ENCODE peak calls at places on chromosomes 7 and 10, in nine cellular contexts. L, C, V, M, N, H, D, K and R are unnamed samples.

GRCh38 chr10:27844223-27844622 is 98.6 kb upstream of the MKX start:
- DNase-seq in L (no peak), C (no peak), V (no peak), M (no peak), N (no peak), H (no peak), D (no peak), K (no peak), R (no peak)

GRCh38 chr7:107538001-107538400 is 25.7 kb downstream of the COG5 start:
- DNase-seq in L (no peak), C (no peak), V (no peak), M (no peak), N (no peak), H (no peak), D (no peak), K (no peak), R (no peak)

GRCh38 chr7:30453859-30454258 is 24.7 kb downstream of the NOD1 start:
- DNase-seq in L (no peak), C (no peak), V (no peak), M (no peak), N (no peak), H (no peak), D (no peak), K (no peak), R (no peak)

GRCh38 chr10:10056958-10057357 is 960.7 kb upstream of the CELF2 start:
- DNase-seq in L (no peak), C (no peak), V (no peak), M (no peak), N (no peak), H (no peak), D (no peak), K (no peak), R (no peak)

GRCh38 chr7:87328281-87328680 is 17.2 kb upstream of the CROT start:
- DNase-seq in L (no peak), C (no peak), V (no peak), M (no peak), N (no peak), H (no peak), D (no peak), K (no peak), R (no peak)

GRCh38 chr7:139675127-139676110 is 102.4 kb downstream of the HIPK2 start:
- DNase-seq in L (no peak), C (no peak), V (no peak), M (no peak), N (no peak), H (no peak), D (no peak), K (no peak), R (no peak)

GRCh38 chr10:127399635-127400034 is 149.5 kb upstream of the NPS start:
- DNase-seq in L (no peak), C (no peak), V (no peak), M (no peak), N (no peak), H (no peak), D (no peak), K (no peak), R (no peak)

GRCh38 chr10:73495226-73495883 is 469 bp downstream of the PPP3CB start:
- DNase-seq in L (peak), C (peak), V (peak), M (peak), N (peak), H (peak), D (peak), K (no peak), R (peak)

GRCh38 chr7:44286618-44287487 is 38.5 kb downstream of the CAMK2B start:
- DNase-seq in L (no peak), C (no peak), V (peak), M (no peak), N (peak), H (peak), D (no peak), K (no peak), R (peak)

GRCh38 chr10:103078309-103078615 is 114.8 kb downstream of the NT5C2 start:
- DNase-seq in L (no peak), C (no peak), V (no peak), M (no peak), N (no peak), H (no peak), D (no peak), K (no peak), R (no peak)

GRCh38 chr7:15602236-15602635 is 40.4 kb upstream of the AGMO start:
- DNase-seq in L (no peak), C (no peak), V (no peak), M (no peak), N (no peak), H (no peak), D (no peak), K (no peak), R (no peak)

GRCh38 chr10:100979821-100980272 is 7.5 kb downstream of the MRPL43 start:
- DNase-seq in L (no peak), C (no peak), V (no peak), M (no peak), N (no peak), H (no peak), D (no peak), K (no peak), R (no peak)

GRCh38 chr10:27240212-27240890 is at the start of gene ACBD5:
- DNase-seq in L (peak), C (peak), V (peak), M (peak), N (peak), H (peak), D (peak), K (peak), R (peak)

GRCh38 chr7:29976265-29976664 is 13.3 kb downstream of the SCRN1 start:
- DNase-seq in L (no peak), C (no peak), V (no peak), M (no peak), N (no peak), H (no peak), D (no peak), K (no peak), R (no peak)

GRCh38 chr7:108368466-108368865 is 87.8 kb downstream of the NRCAM start:
- DNase-seq in L (no peak), C (no peak), V (no peak), M (no peak), N (no peak), H (no peak), D (no peak), K (no peak), R (no peak)

GRCh38 chr10:14477408-14477710 is 146.6 kb upstream of the FRMD4A start:
- DNase-seq in L (no peak), C (no peak), V (no peak), M (no peak), N (no peak), H (no peak), D (no peak), K (peak), R (no peak)

GRCh38 chr7:117673367-117673766 is 193.5 kb downstream of the CFTR start:
- DNase-seq in L (peak), C (no peak), V (peak), M (no peak), N (no peak), H (peak), D (no peak), K (no peak), R (no peak)

DNA sequence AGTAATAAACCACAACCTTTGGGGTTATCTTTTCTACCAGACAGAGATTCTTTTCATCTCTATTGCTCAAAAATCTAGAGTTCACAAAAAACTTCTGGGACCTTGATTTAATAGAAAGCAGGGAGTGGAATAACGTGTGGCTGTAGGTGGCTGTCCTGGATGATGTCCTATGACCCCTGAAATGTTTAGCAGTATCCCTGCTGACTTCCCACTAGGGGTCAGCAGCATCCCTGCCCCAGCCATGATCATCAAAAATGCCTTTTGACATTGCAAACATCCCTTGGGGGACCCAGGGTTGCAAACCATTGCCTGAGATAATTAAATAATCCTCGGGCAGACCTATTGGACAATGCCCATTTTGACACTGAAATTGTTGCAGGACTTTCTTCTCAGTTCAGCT is 177.1 kb downstream of the USP6NL start:
- DNase-seq in L (no peak), C (no peak), V (no peak), M (no peak), N (no peak), H (no peak), D (peak), K (no peak), R (no peak)
- TF ChIP-seq CTCF in L (no peak), C (no peak), V (no peak), M (no peak), N (peak), H (peak), D (peak), K (peak), R (no peak)

DNA sequence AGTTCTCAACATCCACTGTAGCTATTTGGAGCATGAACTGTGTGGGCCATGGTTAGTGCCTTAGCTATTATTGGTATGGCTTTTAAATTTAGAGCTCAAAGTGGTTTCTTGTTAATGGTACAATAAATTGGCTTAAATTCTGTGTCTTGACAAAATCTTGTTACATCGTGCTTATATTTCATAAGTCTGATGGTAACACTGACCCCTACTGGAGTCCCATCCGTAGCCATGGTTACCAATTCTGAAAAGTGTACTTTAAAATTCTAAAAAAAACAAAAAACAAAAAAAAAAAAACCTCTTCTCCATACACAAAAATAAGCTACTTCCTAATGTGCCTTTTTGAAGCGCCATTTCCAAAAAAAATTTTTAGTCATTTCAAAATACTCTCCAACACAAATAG is 6.4 kb upstream of the RPP30 start:
- DNase-seq in L (no peak), C (no peak), V (no peak), M (no peak), N (no peak), H (no peak), D (peak), K (no peak), R (no peak)
- TF ChIP-seq CTCF in L (no peak), C (peak), V (no peak), M (no peak), N (peak), H (peak), D (peak), K (peak), R (no peak)

GRCh38 chr10:111856631-111857030 is 326.9 kb downstream of the GPAM start:
- DNase-seq in L (no peak), C (no peak), V (no peak), M (no peak), N (no peak), H (no peak), D (no peak), K (no peak), R (no peak)
- TF ChIP-seq CTCF in L (no peak), C (peak), V (peak), M (no peak), N (peak), H (no peak), D (no peak), K (no peak), R (no peak)

DNA sequence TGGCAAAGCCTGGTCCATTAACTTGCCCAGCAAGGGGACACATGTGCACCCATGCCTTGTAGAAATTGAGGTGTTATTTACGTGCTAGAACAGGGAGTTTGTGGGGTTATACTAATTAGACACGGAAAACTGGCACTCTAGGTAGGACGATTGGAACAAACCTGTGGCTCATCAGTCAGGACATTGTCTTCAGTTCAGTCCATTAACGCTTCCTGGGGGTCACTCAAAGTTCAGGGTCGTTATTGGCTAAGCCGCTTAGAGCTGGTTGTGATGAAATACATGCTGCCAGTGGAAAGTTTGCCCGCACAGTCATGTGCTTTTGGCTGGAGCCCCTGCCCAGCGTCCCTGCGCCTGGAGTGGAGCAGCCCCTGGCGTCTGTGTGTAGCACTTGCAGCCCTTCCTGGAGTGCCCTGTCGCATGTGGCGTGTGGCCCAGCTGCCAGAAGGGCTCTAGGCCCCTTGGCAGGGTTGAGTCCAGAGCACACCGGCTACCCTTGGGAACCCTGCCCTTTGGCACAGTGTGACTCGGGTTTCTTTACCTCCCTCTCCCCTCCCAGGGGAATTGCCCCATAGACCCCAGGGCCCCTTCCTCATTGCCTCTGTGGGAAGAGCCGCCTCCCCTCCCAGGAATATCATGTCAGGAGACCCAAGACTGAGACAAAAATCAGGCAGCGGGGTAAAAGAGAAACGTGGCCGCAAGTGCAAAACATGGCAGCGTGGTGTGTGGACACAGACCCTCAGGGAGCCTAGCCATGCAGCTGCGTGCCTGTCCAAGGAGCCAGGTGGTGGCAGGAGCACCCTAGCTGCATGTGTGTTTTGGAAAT is 9.8 kb downstream of the ZNF775 start:
- DNase-seq in L (peak), C (no peak), V (peak), M (no peak), N (peak), H (peak), D (no peak), K (no peak), R (no peak)
- TF ChIP-seq CTCF in L (peak), C (peak), V (peak), M (no peak), N (peak), H (peak), D (no peak), K (peak), R (no peak)

GRCh38 chr7:142300689-142301088 is 42.8 kb upstream of the PRSS58 start:
- DNase-seq in L (no peak), C (no peak), V (no peak), M (no peak), N (no peak), H (no peak), D (no peak), K (no peak), R (no peak)

GRCh38 chr7:142301923-142302550 is 44.2 kb upstream of the PRSS58 start:
- DNase-seq in L (no peak), C (no peak), V (no peak), M (no peak), N (no peak), H (no peak), D (no peak), K (no peak), R (no peak)

GRCh38 chr7:142303650-142304049 is 45.8 kb upstream of the PRSS58 start:
- DNase-seq in L (no peak), C (no peak), V (no peak), M (no peak), N (no peak), H (no peak), D (no peak), K (no peak), R (no peak)

GRCh38 chr7:142299226-142299625 is 41.4 kb upstream of the PRSS58 start:
- DNase-seq in L (peak), C (no peak), V (no peak), M (no peak), N (no peak), H (no peak), D (no peak), K (no peak), R (no peak)

DNA sequence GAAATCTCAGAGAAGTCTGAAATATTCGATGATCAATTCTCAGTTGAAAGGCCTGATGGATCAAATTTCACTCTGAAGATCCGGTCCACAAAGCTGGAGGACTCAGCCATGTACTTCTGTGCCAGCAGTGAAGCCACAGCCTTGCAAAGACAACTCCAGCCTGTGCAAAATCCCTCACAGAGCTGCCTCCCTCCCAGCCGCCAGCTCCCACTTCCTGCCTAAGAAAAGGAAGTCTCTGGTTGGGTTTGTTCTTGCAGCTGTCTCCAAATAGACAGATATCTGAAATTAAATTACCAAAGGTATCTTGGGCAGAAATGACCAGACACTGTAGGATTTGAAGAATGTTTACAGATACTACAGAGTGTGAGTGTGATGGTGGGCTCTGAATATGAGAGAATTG is 43.4 kb upstream of the PRSS58 start:
- DNase-seq in L (peak), C (no peak), V (no peak), M (no peak), N (no peak), H (no peak), D (no peak), K (no peak), R (no peak)
- TF ChIP-seq CTCF in L (no peak), C (no peak), V (no peak), M (no peak), N (no peak), H (no peak), D (no peak), K (no peak), R (no peak)

DNA sequence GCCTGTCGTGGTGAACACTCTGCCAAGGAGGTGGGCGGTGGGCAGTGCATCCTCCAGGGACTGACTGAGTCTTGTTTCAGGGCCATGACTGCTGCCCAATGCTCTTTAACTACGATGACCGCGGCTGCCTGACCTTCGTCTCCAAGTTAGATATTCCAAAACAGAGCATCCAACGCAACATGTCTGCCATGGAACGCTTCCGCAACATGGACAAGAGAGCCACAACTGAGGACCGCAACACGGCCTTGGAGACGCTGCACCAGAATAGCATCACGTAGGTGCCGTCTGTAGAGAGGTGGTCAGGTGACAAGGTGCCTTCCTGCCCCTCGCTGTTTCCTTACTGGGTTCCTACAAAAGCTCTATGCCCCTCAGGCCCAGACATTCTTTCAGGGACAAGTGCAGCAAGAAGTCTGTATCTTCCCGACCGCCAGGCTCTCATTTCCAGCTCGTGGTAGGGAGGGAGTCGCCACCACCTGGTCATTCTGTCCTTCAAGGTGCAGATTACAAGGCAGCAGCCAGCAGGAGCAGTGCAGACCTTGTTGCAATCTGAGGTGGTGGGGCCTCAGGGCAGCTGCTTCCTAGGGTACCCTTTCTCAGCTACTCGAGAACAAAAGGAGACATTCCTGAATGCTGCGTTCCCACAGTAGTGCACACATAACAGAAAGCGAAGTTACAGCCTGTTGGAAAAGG is 14.9 kb upstream of the ARPC1B start:
- DNase-seq in L (no peak), C (no peak), V (no peak), M (no peak), N (no peak), H (no peak), D (no peak), K (no peak), R (no peak)
- TF ChIP-seq CTCF in L (no peak), C (no peak), V (no peak), M (no peak), N (no peak), H (no peak), D (no peak), K (no peak), R (no peak)

DNA sequence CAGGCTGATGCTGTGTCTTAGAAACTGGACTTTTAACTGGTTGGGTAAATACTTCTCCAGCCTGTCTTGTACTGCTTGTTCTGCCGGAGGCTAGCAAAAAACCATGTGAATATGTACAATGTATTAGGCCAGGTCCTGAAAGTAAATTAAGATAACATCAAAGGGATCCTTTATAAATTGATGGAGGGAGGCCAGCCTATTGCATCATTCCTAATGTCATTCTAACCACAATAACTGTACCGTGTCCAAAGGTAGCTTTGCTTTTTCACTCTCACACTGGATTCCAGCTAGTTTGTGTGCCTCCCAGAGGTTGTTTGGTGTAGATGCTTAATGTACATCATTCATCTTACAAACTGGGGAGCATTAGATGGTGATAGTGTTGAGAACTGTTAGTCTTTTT is 91.2 kb upstream of the SEM1 start:
- DNase-seq in L (no peak), C (no peak), V (no peak), M (no peak), N (peak), H (no peak), D (no peak), K (no peak), R (no peak)
- TF ChIP-seq CTCF in L (no peak), C (no peak), V (no peak), M (no peak), N (peak), H (peak), D (no peak), K (no peak), R (no peak)

GRCh38 chr10:33273295-33274002 is 61.0 kb downstream of the NRP1 start:
- DNase-seq in L (peak), C (no peak), V (peak), M (no peak), N (peak), H (peak), D (peak), K (peak), R (no peak)
- TF ChIP-seq CTCF in L (no peak), C (no peak), V (no peak), M (no peak), N (no peak), H (peak), D (no peak), K (no peak), R (no peak)